ENCODE peak calls at places on chromosomes 4 and X, in seven cellular contexts. S is chondrocyte, H is lower leg skin, A is AG09309, O is WTC11, K is omental fat pad, C is osteocyte. T is an unnamed sample.

GRCh38 chr4:85509882-85510631 is 35.1 kb downstream of the ARHGAP24 start:
- DNase-seq in S (no peak), H (no peak), A (no peak), O (no peak), K (no peak), C (no peak), T (no peak)

GRCh38 chrX:17605676-17606075 is 131.6 kb upstream of the SCML1 start:
- DNase-seq in S (no peak), H (no peak), A (no peak), O (no peak), K (no peak), C (no peak), T (no peak)

GRCh38 chr4:123811763-123812390 is 415.3 kb downstream of the SPRY1 start:
- DNase-seq in S (no peak), H (no peak), A (no peak), O (no peak), K (no peak), C (no peak), T (no peak)

GRCh38 chr4:88591787-88592599 is at the start of gene HERC3:
- DNase-seq in S (peak; percentile 68), H (peak; percentile 89), A (peak; percentile 37), O (peak; percentile 89), K (peak; percentile 58), C (peak; percentile 96), T (peak; percentile 70)

GRCh38 chr4:133150643-133151300 is 1.7 kb downstream of the PCDH10 start:
- DNase-seq in S (peak; percentile 86), H (no peak), A (no peak), O (peak; percentile 56), K (no peak), C (peak; percentile 84), T (no peak)

GRCh38 chr4:121827851-121828250 is 4.2 kb upstream of the CCNA2 start:
- DNase-seq in S (no peak), H (no peak), A (peak; percentile 33), O (no peak), K (no peak), C (no peak), T (no peak)

GRCh38 chr4:132565542-132565941 is 583.6 kb upstream of the PCDH10 start:
- DNase-seq in S (no peak), H (no peak), A (no peak), O (no peak), K (no peak), C (no peak), T (no peak)

GRCh38 chr4:71261633-71262121 is 77.1 kb upstream of the SLC4A4 start:
- DNase-seq in S (no peak), H (no peak), A (no peak), O (no peak), K (no peak), C (no peak), T (no peak)

GRCh38 chrX:150508461-150509367 is 59.7 kb upstream of the MTM1 start:
- DNase-seq in S (no peak), H (peak; percentile 42), A (no peak), O (peak; percentile 41), K (no peak), C (no peak), T (no peak)

DNA sequence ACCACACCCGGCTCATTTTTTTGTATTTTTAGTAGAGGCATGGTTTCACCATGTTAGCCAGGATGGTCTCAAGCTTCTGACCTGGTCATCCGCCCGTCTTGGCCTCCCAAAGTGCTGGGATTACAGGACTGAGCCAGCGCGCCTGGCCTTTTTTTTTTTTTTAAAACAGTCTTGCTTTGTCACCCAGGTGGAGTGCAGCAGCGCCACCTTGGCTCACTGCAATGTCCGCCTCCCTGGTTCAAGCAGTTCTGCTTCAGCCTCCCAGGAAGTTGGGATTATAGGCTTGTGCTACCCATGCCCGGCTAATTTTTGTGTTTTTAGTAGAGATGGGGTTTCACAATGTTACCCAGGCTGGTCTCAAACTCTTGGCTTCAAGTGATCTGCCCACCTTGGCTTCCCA is 28.9 kb downstream of the ZFX start:
- DNase-seq in S (no peak), H (no peak), A (no peak), O (peak; percentile 10), K (no peak), C (no peak), T (no peak)
- TF ChIP-seq CTCF in S (no peak), H (no peak), A (no peak), O (no peak), K (no peak), C (no peak), T (no peak)

DNA sequence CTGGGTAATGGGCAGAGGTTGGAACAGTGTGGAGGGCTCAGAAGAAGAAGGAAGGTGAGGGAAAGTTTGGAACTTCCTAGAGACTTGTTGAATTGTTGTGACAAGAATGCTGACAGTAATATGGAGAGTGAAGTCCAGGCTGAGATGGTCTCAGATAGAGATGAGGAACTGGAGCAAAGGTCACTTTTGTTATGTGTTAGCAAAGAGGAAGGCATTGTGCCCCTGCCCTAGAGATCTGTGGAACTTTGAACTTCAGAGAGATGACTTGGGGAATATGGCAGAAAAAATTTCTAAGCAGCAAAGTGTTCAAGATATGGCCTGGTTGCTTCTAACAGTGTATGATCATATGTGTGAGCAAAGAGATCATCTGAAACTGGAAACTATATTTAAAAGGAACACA is 37.9 kb upstream of the MSX1 start:
- DNase-seq in S (no peak), H (no peak), A (no peak), O (no peak), K (no peak), C (no peak), T (no peak)
- TF ChIP-seq CTCF in S (no peak), H (no peak), A (no peak), O (no peak), K (no peak), C (no peak), T (no peak)

DNA sequence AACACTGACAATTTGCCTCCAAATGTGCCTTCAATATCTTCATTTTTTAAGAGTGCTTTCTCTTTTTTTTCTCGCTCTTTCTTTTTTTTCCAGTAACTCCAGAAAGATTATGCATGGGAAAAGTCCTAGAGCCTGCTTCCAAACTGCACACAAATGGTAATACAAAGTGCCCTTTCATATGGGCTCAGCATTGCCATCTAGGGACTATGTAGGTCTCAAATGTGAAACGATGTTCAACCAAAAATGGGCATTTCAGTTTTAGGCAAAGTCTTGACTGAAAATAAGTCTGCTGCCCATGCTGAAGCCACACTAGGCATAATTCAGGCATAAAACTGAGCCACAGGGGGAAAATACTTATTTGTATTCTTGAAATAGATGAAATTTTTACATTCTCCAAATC is 65.6 kb downstream of the SYNPO2 start:
- DNase-seq in S (no peak), H (no peak), A (no peak), O (no peak), K (no peak), C (no peak), T (no peak)
- TF ChIP-seq CTCF in S (peak; percentile 75), H (no peak), A (peak; percentile 51), O (no peak), K (no peak), C (peak; percentile 50), T (no peak)

DNA sequence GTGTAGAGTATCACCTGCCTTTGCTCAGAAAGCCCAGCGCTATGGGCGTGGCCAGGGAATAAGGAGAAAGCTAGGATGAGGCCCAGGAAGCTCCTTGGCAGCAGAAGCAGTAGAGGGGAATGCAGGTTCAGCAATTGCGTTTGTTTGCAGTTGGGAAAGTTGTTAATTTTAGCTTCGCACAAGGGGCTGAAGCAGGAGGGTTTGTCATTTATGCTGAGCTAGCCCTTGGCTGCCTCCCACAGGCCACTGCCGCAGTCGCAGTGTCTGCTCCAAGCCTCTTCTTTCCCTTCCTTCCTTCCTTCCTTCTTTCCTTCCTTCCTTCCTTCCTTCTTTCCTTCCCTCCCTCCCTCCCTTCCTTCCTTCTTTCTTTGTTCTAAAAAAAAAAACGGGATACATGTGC is 21.5 kb downstream of the FRMPD3 start:
- DNase-seq in S (no peak), H (no peak), A (no peak), O (no peak), K (no peak), C (no peak), T (no peak)
- TF ChIP-seq CTCF in S (no peak), H (no peak), A (no peak), O (no peak), K (no peak), C (no peak), T (no peak)

GRCh38 chrX:130120321-130120731 is 10.0 kb upstream of the ELF4 start:
- DNase-seq in S (no peak), H (no peak), A (no peak), O (peak; percentile 46), K (no peak), C (no peak), T (no peak)

GRCh38 chrX:130118396-130118795 is 8.1 kb upstream of the ELF4 start:
- DNase-seq in S (no peak), H (no peak), A (no peak), O (no peak), K (no peak), C (no peak), T (no peak)

GRCh38 chrX:130121505-130121800 is 11.2 kb upstream of the ELF4 start:
- DNase-seq in S (no peak), H (no peak), A (no peak), O (no peak), K (no peak), C (no peak), T (no peak)

GRCh38 chrX:130118941-130119640 is 8.8 kb upstream of the ELF4 start:
- DNase-seq in S (no peak), H (no peak), A (no peak), O (no peak), K (no peak), C (no peak), T (no peak)

DNA sequence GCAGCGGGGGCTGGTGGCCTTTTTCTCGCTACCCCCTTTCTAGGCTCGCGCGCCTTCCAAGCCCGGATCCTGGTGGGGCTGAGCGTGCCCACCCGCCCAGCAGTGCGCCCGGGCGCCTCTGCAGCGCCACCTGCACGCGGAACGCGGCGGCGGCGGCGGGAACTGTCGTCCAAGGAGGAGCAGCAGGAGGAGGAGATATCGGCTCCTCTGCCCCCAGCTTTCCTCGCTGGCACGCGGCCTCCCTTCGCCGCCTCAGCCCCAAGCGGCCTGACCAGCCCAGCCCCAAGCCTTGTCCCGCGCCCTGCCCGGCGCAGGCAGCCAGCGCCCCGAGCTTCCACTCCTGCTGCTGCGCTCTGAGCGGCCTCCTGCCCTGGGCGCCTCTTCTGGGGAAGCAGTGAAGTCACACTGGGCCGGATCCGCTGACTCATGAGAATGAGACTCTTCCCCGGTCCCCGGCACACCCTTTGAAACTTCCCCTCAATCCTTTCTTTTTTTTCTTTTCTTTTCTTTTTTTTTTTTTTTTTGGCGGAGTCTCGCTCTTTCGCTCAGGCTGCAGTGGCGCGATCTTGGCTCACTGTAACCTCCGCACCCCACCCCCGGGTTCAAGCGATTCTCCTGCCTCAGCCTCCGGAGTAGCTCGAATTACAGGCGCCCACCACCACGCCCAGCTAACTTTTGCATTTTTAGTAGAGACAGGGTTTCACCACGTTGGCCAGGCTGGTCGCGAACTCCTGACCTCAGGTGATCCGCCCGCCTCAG is 10.6 kb upstream of the ELF4 start:
- DNase-seq in S (no peak), H (peak; percentile 72), A (peak; percentile 32), O (peak; percentile 77), K (no peak), C (peak; percentile 90), T (peak; percentile 65)
- TF ChIP-seq CTCF in S (peak; percentile 84), H (peak; percentile 18), A (peak; percentile 44), O (peak; percentile 41), K (no peak), C (peak; percentile 73), T (no peak)

T was measured in D721Med.